ENCODE peak calls at places on chromosomes 12 and 14, in six cellular contexts. B, L, D, F, E and A are unnamed samples.

GRCh38 chr14:104979758-104980591 is 1.8 kb upstream of the AHNAK2 start:
- DNase-seq in B (no peak), L (peak; percentile 60), D (no peak), F (peak; percentile 68), E (peak; percentile 61), A (no peak)

GRCh38 chr12:12718853-12719252 is 1.7 kb downstream of the CDKN1B start:
- DNase-seq in B (no peak), L (no peak), D (peak; percentile 31), F (no peak), E (peak; percentile 66), A (peak; percentile 26)

GRCh38 chr12:31216479-31216878 is 109.5 kb downstream of the SINHCAF start:
- DNase-seq in B (no peak), L (no peak), D (no peak), F (no peak), E (no peak), A (no peak)

GRCh38 chr12:104632724-104633181 is 176.0 kb downstream of the CHST11 start:
- DNase-seq in B (no peak), L (no peak), D (no peak), F (no peak), E (no peak), A (no peak)

GRCh38 chr14:50109342-50109741 is 7.0 kb downstream of the VCPKMT start:
- DNase-seq in B (no peak), L (no peak), D (no peak), F (no peak), E (peak; percentile 23), A (no peak)

GRCh38 chr12:10095971-10096370 is 2.8 kb downstream of the CLEC1A start:
- DNase-seq in B (no peak), L (no peak), D (no peak), F (no peak), E (no peak), A (no peak)

GRCh38 chr12:82120901-82121300 is 237.3 kb downstream of the CCDC59 start:
- DNase-seq in B (no peak), L (no peak), D (no peak), F (no peak), E (no peak), A (no peak)

GRCh38 chr12:51199546-51199945 is 18.3 kb downstream of the POU6F1 start:
- DNase-seq in B (no peak), L (no peak), D (no peak), F (no peak), E (no peak), A (no peak)

GRCh38 chr14:90924618-90925345 is 108.6 kb upstream of the TTC7B start:
- DNase-seq in B (no peak), L (no peak), D (no peak), F (no peak), E (no peak), A (no peak)

GRCh38 chr14:50814161-50814560 is 16.8 kb downstream of the NIN start:
- DNase-seq in B (no peak), L (no peak), D (no peak), F (no peak), E (no peak), A (no peak)

GRCh38 chr12:128240745-128241144 is 26.2 kb upstream of the TMEM132C start:
- DNase-seq in B (no peak), L (no peak), D (no peak), F (no peak), E (no peak), A (no peak)

GRCh38 chr12:48004039-48004940 is at the start of gene COL2A1:
- DNase-seq in B (no peak), L (no peak), D (no peak), F (no peak), E (no peak), A (no peak)

GRCh38 chr14:93970589-93970966 is 5.8 kb downstream of the ASB2 start:
- DNase-seq in B (no peak), L (no peak), D (no peak), F (no peak), E (peak; percentile 49), A (peak; percentile 40)

GRCh38 chr14:93747560-93747959 is 40.7 kb downstream of the PRIMA1 start:
- DNase-seq in B (no peak), L (no peak), D (no peak), F (no peak), E (no peak), A (no peak)

GRCh38 chr12:26830783-26831601 is 2.0 kb downstream of the ITPR2 start:
- DNase-seq in B (no peak), L (no peak), D (no peak), F (no peak), E (no peak), A (no peak)

GRCh38 chr12:32031109-32031508 is 71.9 kb downstream of the RESF1 start:
- DNase-seq in B (no peak), L (no peak), D (peak; percentile 24), F (peak; percentile 16), E (no peak), A (no peak)

GRCh38 chr12:103632554-103633216 is 45.6 kb downstream of the STAB2 start:
- DNase-seq in B (no peak), L (peak; percentile 34), D (peak; percentile 31), F (peak; percentile 51), E (peak; percentile 83), A (peak; percentile 66)

GRCh38 chr12:4956054-4956453 is 46.3 kb downstream of the KCNA1 start:
- DNase-seq in B (no peak), L (no peak), D (no peak), F (no peak), E (no peak), A (no peak)

GRCh38 chr12:122422769-122423257 is 344 bp upstream of the CLIP1 start:
- DNase-seq in B (no peak), L (peak; percentile 25), D (no peak), F (peak; percentile 52), E (peak; percentile 49), A (no peak)

GRCh38 chr14:105152794-105153241 is 15.8 kb downstream of the JAG2 start:
- DNase-seq in B (no peak), L (no peak), D (no peak), F (no peak), E (no peak), A (no peak)

GRCh38 chr12:77042834-77043233 is 22.5 kb downstream of the E2F7 start:
- DNase-seq in B (no peak), L (no peak), D (no peak), F (no peak), E (no peak), A (peak; percentile 62)

GRCh38 chr12:57756406-57757341 is 1.8 kb downstream of the MARCHF9 start:
- DNase-seq in B (no peak), L (no peak), D (no peak), F (no peak), E (peak; percentile 59), A (peak; percentile 53)